ENCODE peak calls at places on chromosome 16, in eight cellular contexts. A, O, T, G, K, U, P and Q are unnamed samples.
A peak's percentile ranks its signal among the peaks of the same experiment; 100 is the strongest.

GRCh38 chr16:69909760-69910159 is 41.4 kb upstream of the CLEC18A start:
- DNase-seq in A (no peak), O (no peak), T (no peak), G (no peak), K (no peak), U (no peak), P (no peak), Q (no peak)

GRCh38 chr16:22369221-22369811 is 5.1 kb downstream of the CDR2 start:
- DNase-seq in A (peak; percentile 91), O (no peak), T (no peak), G (peak; percentile 71), K (no peak), U (no peak), P (no peak), Q (no peak)

GRCh38 chr16:77288222-77288621 is 89.0 kb downstream of the SYCE1L start:
- DNase-seq in A (no peak), O (no peak), T (no peak), G (no peak), K (peak; percentile 79), U (no peak), P (no peak), Q (no peak)

GRCh38 chr16:70709961-70710360 is 24.1 kb upstream of the MTSS2 start:
- DNase-seq in A (no peak), O (no peak), T (no peak), G (no peak), K (no peak), U (no peak), P (no peak), Q (no peak)

GRCh38 chr16:4693956-4694663 is 748 bp downstream of the NUDT16L1 start:
- DNase-seq in A (peak; percentile 51), O (no peak), T (no peak), G (peak; percentile 56), K (peak; percentile 18), U (peak; percentile 49), P (peak; percentile 75), Q (no peak)

GRCh38 chr16:84836234-84836647 is 16.5 kb downstream of the CRISPLD2 start:
- DNase-seq in A (peak; percentile 15), O (peak; percentile 63), T (peak; percentile 82), G (no peak), K (peak; percentile 100), U (peak; percentile 73), P (peak; percentile 92), Q (peak; percentile 70)

GRCh38 chr16:19517424-19518089 is 4.3 kb downstream of the GDE1 start:
- DNase-seq in A (no peak), O (no peak), T (no peak), G (no peak), K (peak; percentile 17), U (no peak), P (no peak), Q (no peak)

GRCh38 chr16:74984194-74984669 is 691 bp downstream of the WDR59 start:
- DNase-seq in A (peak; percentile 65), O (no peak), T (no peak), G (peak; percentile 47), K (peak; percentile 4), U (no peak), P (no peak), Q (no peak)

GRCh38 chr16:66357523-66357928 is 9.0 kb upstream of the CDH5 start:
- DNase-seq in A (peak; percentile 87), O (peak; percentile 56), T (peak; percentile 76), G (peak; percentile 49), K (peak; percentile 83), U (no peak), P (peak; percentile 77), Q (peak; percentile 69)

GRCh38 chr16:69150146-69150865 is 17.9 kb downstream of the UTP4 start:
- DNase-seq in A (peak; percentile 86), O (peak; percentile 69), T (peak; percentile 80), G (peak; percentile 74), K (peak; percentile 78), U (no peak), P (peak; percentile 76), Q (no peak)

GRCh38 chr16:79393564-79393963 is 207.0 kb downstream of the MAF start:
- DNase-seq in A (no peak), O (no peak), T (no peak), G (no peak), K (no peak), U (no peak), P (no peak), Q (no peak)

GRCh38 chr16:28494141-28494851 is at the start of gene APOBR:
- DNase-seq in A (no peak), O (peak; percentile 67), T (peak; percentile 33), G (peak; percentile 88), K (no peak), U (peak; percentile 30), P (peak; percentile 83), Q (no peak)

GRCh38 chr16:68776821-68777485 is 39.9 kb downstream of the CDH1 start:
- DNase-seq in A (no peak), O (no peak), T (no peak), G (no peak), K (peak; percentile 32), U (no peak), P (no peak), Q (no peak)

GRCh38 chr16:1990336-1991134 is 765 bp downstream of the SYNGR3 start:
- DNase-seq in A (no peak), O (no peak), T (no peak), G (peak; percentile 58), K (no peak), U (no peak), P (no peak), Q (no peak)

GRCh38 chr16:84605339-84605848 is 12.5 kb downstream of the COTL1 start:
- DNase-seq in A (no peak), O (no peak), T (no peak), G (no peak), K (no peak), U (no peak), P (no peak), Q (no peak)

GRCh38 chr16:84700518-84701277 is 898 bp downstream of the USP10 start:
- DNase-seq in A (peak; percentile 45), O (no peak), T (peak; percentile 24), G (peak; percentile 65), K (peak; percentile 29), U (no peak), P (no peak), Q (no peak)

GRCh38 chr16:67594256-67594915 is 32.1 kb downstream of the CTCF start:
- DNase-seq in A (no peak), O (no peak), T (no peak), G (no peak), K (no peak), U (no peak), P (no peak), Q (no peak)
- H3K4me3 ChIP-seq in A (no peak overlapping the region), O (no peak overlapping the region), T (no peak overlapping the region), G (no peak overlapping the region), K (no peak overlapping the region), U (no peak overlapping the region), P (no peak overlapping the region), Q (no peak overlapping the region)

DNA sequence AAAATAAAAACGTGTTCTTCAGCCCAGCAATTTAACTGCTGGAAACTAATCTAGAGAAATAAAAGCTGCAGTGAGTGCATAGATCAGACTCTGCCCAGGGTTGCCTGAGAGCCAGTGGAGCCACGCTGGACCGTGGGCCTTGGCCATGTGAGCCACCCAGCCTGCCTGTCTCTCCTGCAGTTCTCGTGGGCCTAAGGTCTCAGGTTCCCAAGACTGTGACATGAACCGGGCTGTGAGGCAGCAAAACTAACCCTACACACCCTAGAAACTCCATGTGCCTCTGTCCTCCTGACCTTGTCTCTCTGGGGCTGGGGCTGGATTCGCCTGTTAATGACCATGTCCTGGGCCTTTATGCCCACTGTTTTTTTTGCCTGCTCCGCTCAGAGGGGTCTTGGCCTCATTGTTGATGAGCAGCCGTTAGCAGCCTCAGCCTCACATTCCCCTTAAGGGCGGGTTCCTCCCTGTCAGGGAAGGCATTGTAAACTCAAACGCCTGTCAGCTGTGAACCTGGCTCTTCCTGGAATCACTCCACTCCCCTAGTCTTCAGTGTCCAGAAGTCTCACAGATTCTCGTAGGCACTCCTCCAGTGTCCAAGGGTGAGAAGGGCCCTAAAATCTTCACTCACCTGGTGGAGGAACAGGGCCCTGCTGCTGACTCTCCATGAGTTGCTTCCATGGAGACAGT is 16.9 kb downstream of the C16orf90 start:
- DNase-seq in A (no peak), O (no peak), T (no peak), G (no peak), K (no peak), U (no peak), P (no peak), Q (no peak)
- H3K36me3 ChIP-seq in A (no peaks in the 10 kb centered on the region), O (peaks cover 3% of the 10 kb centered on the region), T (no peaks in the 10 kb centered on the region), G (peaks cover 42% of the 10 kb centered on the region), K (peaks cover 24% of the 10 kb centered on the region), U (peaks cover 61% of the 10 kb centered on the region), P (peaks cover 50% of the 10 kb centered on the region), Q (peaks cover 62% of the 10 kb centered on the region)

DNA sequence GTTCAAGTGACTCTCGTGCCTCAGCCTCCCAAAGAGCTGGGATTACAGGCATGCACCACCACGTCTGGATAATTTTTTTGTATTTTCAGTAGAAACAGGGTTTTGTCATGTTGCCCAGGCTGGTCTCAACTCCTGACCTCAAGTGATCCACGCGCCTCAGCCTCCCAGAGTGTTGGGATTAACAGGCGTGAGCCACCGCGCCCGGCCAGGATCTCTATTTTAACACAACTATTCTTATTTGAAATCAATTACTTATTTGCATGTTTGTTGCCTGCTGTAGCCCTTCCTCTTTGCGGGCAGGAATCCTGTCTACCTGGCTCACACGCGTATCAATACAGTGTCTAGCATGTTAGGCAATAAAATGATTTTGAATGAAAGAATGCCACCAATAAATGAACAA is 818 bp upstream of the CNEP1R1 start:
- DNase-seq in A (no peak), O (no peak), T (peak; percentile 32), G (no peak), K (no peak), U (no peak), P (no peak), Q (no peak)
- H3K4me3 ChIP-seq in A (peak overlapping the region; percentile 91), O (no peak overlapping the region), T (no peak overlapping the region), G (peak overlapping the region; percentile 98), K (no peak overlapping the region), U (no peak overlapping the region), P (no peak overlapping the region), Q (no peak overlapping the region)

GRCh38 chr16:86537486-86537885 is 17.5 kb downstream of the MTHFSD start:
- DNase-seq in A (no peak), O (no peak), T (no peak), G (no peak), K (no peak), U (no peak), P (no peak), Q (no peak)

GRCh38 chr16:86533942-86534341 is 21.1 kb downstream of the MTHFSD start:
- DNase-seq in A (no peak), O (no peak), T (no peak), G (no peak), K (no peak), U (no peak), P (no peak), Q (no peak)

GRCh38 chr16:86538196-86538780 is 16.7 kb downstream of the MTHFSD start:
- DNase-seq in A (no peak), O (no peak), T (no peak), G (no peak), K (no peak), U (no peak), P (no peak), Q (no peak)

GRCh38 chr16:86534779-86535605 is 20.0 kb downstream of the MTHFSD start:
- DNase-seq in A (no peak), O (no peak), T (no peak), G (no peak), K (no peak), U (no peak), P (no peak), Q (no peak)

DNA sequence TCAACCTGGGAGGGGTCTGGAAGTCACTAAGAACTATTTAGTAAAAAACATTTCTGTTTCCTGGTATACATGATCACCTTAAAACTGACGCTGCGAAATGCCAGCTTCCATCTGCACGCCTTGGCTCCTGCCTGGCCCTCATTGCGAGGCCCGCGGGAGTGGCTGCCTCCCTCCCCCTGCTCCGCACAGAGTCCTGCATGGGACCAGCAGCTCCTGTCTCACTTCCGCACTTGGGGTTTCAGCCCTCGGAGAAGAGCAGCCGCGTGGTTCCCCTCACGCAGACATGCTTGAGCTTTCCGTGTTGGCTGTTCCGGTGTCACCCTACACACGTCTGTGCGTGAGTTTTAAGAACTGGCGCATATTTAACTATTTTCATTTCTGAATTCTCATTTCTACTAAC is 18.4 kb downstream of the MTHFSD start:
- DNase-seq in A (no peak), O (no peak), T (no peak), G (no peak), K (no peak), U (no peak), P (no peak), Q (no peak)
- H3K36me3 ChIP-seq in A (peaks cover 17% of the 10 kb centered on the region), O (peaks cover 10% of the 10 kb centered on the region), T (no peaks in the 10 kb centered on the region), G (peaks cover 14% of the 10 kb centered on the region), K (peaks cover 35% of the 10 kb centered on the region), U (peaks cover 67% of the 10 kb centered on the region), P (peaks cover 79% of the 10 kb centered on the region), Q (peaks cover 82% of the 10 kb centered on the region)